ENCODE peak calls at places on chromosomes 16 and 17, in eight cellular contexts. R, F, Q, P, Y, V, X and E are unnamed samples. For H3K79me2, the result is how much of the 10 kb centered on the place peaks cover.

GRCh38 chr16:10835281-10835931 is 16.8 kb upstream of the TVP23A start:
- DNase-seq in V (no peak), F (no peak), Q (no peak), X (peak), P (no peak), Y (no peak), R (no peak), E (no peak)

GRCh38 chr16:1746693-1747195 is 24.6 kb downstream of the NME3 start:
- DNase-seq in P (peak), V (no peak), X (no peak), Q (no peak), R (no peak), Y (no peak), F (no peak), E (no peak)

GRCh38 chr16:17414421-17414820 is 56.3 kb downstream of the XYLT1 start:
- DNase-seq in P (no peak), X (peak), Y (no peak), F (peak), Q (no peak), V (no peak), R (no peak), E (no peak)

GRCh38 chr17:73877962-73878361 is 233.7 kb upstream of the SDK2 start:
- DNase-seq in Q (no peak), V (no peak), P (no peak), X (no peak), R (no peak), Y (no peak), F (no peak), E (no peak)

GRCh38 chr17:30346211-30346831 is 12.5 kb upstream of the TMIGD1 start:
- DNase-seq in F (no peak), X (no peak), Q (no peak), Y (no peak), V (no peak), P (no peak), R (no peak), E (no peak)

GRCh38 chr16:72821551-72821950 is 226.4 kb downstream of the ZFHX3 start:
- DNase-seq in P (no peak), V (no peak), Q (no peak), Y (no peak), R (no peak), X (no peak), F (no peak), E (no peak)

GRCh38 chr16:74111583-74111982 is 185.0 kb upstream of the PSMD7 start:
- DNase-seq in F (no peak), V (no peak), X (no peak), R (no peak), Q (no peak), P (no peak), Y (no peak), E (no peak)

GRCh38 chr17:50056961-50057330 is 1.0 kb downstream of the ITGA3 start:
- DNase-seq in Y (peak), P (peak), F (no peak), R (no peak), Q (peak), X (no peak), V (no peak), E (no peak)

GRCh38 chr17:6254036-6254435 is 180.9 kb downstream of the AIPL1 start:
- DNase-seq in Q (no peak), V (no peak), X (no peak), R (no peak), F (no peak), Y (no peak), P (peak), E (no peak)

DNA sequence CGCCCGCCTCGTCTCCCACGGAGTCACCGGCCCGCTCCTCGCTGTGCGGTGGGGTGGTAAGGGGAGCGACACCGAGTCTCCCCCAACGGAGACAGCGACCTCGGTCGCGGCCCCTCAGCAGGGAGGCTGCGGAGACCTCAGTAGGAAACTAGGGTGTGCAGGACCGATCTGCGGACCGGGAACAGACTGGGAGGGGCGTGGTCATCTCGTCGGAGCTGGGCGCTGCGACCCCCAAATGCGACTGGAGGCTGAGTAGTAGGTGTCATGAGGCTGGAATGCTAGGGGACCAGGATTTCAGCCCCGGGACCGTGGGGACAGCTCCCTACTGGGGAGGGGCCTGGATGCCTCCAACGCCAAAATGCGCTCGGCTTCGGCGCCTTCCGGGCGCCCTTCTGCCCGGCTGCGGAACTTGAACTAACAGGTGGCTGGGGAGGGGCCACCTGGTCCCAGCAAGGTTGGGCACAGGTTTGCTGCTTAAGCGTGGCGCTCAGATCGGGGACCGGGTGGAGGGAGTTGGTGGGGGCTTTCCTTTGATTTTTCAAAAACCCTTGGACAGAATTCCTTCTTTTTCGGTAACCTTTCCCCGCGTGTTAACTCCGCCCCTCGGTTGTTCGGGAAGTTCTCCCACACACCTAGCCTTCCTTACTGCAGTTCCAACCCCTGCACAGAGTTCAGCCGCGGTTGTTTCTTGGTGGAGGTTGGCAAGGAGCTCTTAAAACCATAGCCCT is 1.5 kb downstream of the CACNG4 start:
- DNase-seq in R (no peak), Q (peak), X (no peak), Y (no peak), P (no peak), V (no peak), F (no peak), E (no peak)
- H3K4me3 ChIP-seq in R (peak), Q (peak), X (no peak), Y (peak), P (no peak), V (no peak), F (no peak), E (no peak)

DNA sequence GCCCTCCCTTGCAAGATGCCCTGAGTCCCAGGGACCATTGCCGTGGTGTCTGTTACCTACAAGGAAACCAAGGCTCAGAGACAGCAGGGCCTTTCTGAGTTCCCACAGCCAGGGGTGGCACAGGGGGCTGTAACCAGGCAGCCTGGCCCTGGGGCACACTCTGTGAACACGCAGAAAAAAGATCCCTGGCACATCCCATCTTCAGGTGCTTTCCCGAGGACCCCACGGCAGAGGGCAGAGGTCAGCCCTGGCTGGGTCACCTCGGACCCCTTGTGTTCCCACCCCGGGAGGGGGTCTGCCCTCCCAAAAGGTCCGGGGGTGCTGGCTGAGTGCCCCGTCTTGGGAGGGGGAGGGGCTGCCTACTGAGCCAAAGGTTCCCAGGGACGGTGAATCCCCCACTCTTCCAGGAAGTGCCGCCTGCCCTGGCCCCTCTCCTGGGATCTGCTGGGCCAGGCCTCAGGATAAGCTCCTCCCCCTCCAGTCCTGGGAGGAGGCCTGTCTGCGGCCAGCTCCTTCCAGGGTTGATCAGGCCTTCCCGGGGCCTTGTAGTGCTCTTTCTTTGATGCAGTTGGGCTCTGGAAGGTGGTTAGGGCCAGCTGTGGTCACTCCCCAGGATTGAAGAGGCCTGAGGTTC is 8.1 kb downstream of the GLIS2 start:
- DNase-seq in X (no peak), F (no peak), Q (peak), V (peak), R (peak), Y (no peak), P (peak), E (no peak)
- H3K4me2 ChIP-seq in X (no peak), F (no peak), Q (no peak), V (no peak), R (peak), Y (peak), P (peak), E (no peak)

GRCh38 chr17:63042443-63042842 is 76.4 kb downstream of the TANC2 start:
- DNase-seq in P (peak), V (no peak), X (no peak), F (no peak), R (no peak), Q (no peak), Y (no peak), E (no peak)
- H3K79me2 ChIP-seq in P (under half), V (under half), X (under half), F (under half), R (half or more), Q (under half), Y (half or more), E (under half)

GRCh38 chr16:19290860-19291259 is 5.3 kb downstream of the CLEC19A start:
- DNase-seq in P (no peak), R (no peak), X (no peak), Y (no peak), Q (peak), F (no peak), V (no peak), E (no peak)

GRCh38 chr16:19288872-19289799 is 3.6 kb downstream of the CLEC19A start:
- DNase-seq in F (no peak), Q (peak), R (no peak), Y (no peak), X (no peak), P (no peak), V (no peak), E (no peak)

GRCh38 chr16:19289805-19290490 is 4.4 kb downstream of the CLEC19A start:
- DNase-seq in V (no peak), R (peak), F (no peak), Y (no peak), P (no peak), Q (peak), X (no peak), E (no peak)

GRCh38 chr16:19292186-19292585 is 6.7 kb downstream of the CLEC19A start:
- DNase-seq in F (no peak), R (no peak), P (no peak), X (no peak), Q (peak), V (no peak), Y (no peak), E (no peak)

DNA sequence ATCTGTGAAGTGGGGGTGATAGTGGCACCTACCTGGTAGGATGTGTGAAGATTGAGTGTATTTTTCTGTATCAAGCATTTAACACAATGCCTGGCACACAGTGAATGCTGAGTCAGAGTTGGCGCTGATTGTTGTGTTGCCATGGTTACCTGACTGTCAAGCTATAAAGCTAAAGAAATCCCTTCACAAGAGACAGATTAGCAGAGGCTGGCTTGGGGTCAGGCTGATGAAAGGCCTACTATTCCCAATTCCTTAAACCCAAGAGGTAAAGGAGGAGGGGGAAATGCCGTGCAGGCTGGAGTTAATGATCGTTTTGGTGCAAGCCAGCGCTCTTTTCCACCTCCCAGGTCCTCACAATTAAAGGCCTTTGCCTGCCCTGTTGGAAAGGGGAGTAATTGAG is 5.9 kb downstream of the CLEC19A start:
- DNase-seq in P (peak), F (no peak), X (no peak), R (no peak), V (no peak), Y (peak), Q (peak), E (no peak)
- H3K4me3 ChIP-seq in P (no peak), F (no peak), X (no peak), R (no peak), V (no peak), Y (no peak), Q (peak), E (no peak)

GRCh38 chr16:86864586-86864985 is 286.2 kb downstream of the FOXL1 start:
- DNase-seq in V (no peak), X (no peak), Q (no peak), F (no peak), Y (no peak), P (no peak), R (no peak), E (no peak)
- H3K4me2 ChIP-seq in V (no peak), X (no peak), Q (no peak), F (no peak), Y (no peak), P (no peak), R (no peak), E (no peak)

GRCh38 chr17:57255776-57256681 is at the start of gene MSI2:
- DNase-seq in V (peak), X (peak), Y (peak), F (peak), P (peak), R (peak), Q (peak), E (peak)

GRCh38 chr17:57257911-57258885 is 1.9 kb downstream of the MSI2 start:
- DNase-seq in V (no peak), Y (no peak), R (no peak), X (no peak), F (peak), Q (peak), P (peak), E (peak)

GRCh38 chr17:57256708-57257112 is 387 bp downstream of the MSI2 start:
- DNase-seq in R (no peak), X (no peak), V (peak), F (peak), Y (peak), Q (peak), P (peak), E (peak)

GRCh38 chr17:57255182-57255775 is 1.0 kb upstream of the MSI2 start:
- DNase-seq in V (no peak), P (no peak), Y (no peak), Q (no peak), F (no peak), X (no peak), R (no peak), E (no peak)

GRCh38 chr17:57257213-57257873 is 1.0 kb downstream of the MSI2 start:
- DNase-seq in R (peak), X (no peak), F (peak), P (no peak), Y (no peak), Q (peak), V (peak), E (peak)
- H3K79me2 ChIP-seq in R (under half), X (half or more), F (under half), P (under half), Y (under half), Q (half or more), V (under half), E (half or more)

GRCh38 chr16:49586466-49586865 is 212.9 kb downstream of the C16orf78 start:
- DNase-seq in F (no peak), X (no peak), Y (no peak), R (no peak), Q (no peak), P (no peak), V (no peak), E (no peak)
- H3K4me3 ChIP-seq in F (no peak), X (no peak), Y (no peak), R (no peak), Q (no peak), P (no peak), V (no peak), E (no peak)

DNA sequence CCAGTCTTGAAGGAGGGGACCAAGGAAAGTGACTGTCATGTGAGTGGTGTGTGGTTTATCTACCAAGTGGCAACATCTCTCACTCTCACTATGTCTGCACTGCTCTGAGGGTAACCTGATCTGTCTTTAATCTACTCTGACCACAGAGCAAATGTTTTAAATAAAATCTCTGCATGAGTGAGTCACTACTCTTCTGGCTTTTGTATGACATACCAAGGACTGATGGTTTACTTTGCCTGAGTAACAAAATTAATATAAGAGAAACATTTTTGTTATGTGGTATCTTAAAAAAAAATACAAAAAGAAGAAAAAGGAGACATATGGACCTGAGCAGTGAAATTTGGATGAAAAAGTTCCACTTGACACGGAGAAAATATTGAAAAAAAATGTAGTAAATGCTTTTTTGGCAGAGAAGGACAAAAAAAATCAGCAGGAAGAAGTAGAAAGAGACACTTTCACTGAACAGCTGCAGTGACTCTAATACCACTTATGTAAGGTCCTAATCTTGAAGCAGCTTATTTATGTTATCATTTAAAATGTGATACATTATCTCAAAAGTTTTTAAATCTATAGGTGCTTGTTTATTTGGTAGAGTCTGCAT is 240.6 kb downstream of the MAP2K6 start:
- DNase-seq in V (no peak), R (no peak), Y (peak), F (peak), Q (no peak), X (no peak), P (peak), E (no peak)
- H3K4me2 ChIP-seq in V (no peak), R (peak), Y (peak), F (peak), Q (no peak), X (no peak), P (peak), E (no peak)

DNA sequence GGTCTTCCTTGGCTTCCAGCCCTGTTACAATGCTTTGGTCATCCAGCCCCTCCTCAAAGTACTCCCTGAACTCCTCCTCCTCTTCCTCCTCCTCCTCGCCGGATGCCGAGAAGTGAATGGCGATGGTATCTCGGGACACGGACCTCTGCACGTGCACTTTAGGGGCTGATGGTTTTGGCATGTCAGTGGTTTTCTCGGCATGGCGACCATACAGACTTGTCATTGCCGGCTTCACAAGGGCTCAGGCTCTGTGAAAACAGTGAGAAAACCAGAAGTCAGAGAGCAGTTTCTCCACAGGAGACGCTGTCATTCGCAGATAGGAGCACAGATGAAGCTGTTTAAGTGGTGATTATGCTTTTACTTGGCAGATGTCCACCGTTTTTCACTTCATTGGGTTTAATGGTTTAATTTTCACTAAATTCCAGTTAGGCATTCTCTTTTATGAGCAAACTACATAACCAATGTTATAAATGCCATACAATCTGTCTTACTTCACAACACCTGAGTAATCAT is 49.0 kb downstream of the TEX2 start:
- DNase-seq in V (peak), Q (no peak), X (no peak), F (no peak), P (peak), Y (no peak), R (no peak), E (no peak)
- H3K79me2 ChIP-seq in V (half or more), Q (under half), X (under half), F (under half), P (under half), Y (half or more), R (half or more), E (under half)

DNA sequence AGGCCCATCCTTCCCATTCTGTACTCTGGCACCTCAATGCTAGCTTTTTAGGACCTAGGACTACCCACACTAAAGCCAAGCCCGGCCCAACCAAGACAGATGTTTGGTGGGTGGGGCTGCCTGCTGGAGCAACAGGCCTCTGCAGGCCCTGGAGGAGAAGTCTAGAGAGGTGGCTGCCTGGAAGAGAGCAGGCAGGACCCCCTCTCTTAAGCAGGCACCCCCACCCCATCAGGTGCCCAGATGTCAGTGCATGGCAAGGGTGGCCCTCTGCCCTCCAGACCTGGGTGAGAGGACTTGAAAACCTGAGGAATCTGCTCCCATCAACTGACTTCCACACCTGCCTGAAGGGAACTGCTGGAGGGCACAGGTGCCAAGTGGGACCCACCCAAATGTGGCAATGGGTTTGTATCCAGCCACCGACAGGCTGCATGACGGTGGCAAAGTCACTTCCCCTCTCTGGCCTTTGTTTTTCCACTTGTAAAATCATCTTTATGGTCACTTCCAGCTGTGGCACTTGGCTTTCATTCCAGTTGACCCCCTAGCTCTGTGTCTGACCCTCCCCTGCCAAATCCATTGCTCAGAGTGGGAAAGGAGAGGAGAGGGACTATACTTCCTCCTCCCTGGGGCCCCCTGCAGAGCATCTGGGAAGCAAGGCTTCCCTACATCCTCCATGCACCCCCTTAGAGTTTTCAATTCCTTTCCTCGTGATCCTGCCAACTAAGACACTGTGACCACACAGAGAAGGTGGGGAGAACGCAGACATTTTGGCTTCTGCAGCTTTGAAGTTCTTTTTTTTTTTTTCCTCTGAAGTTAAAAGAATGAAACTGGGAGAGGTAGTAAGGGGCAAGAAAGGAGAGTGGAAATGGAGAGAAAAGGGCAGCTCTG is 1.6 kb upstream of the STAT5A start:
- DNase-seq in F (no peak), V (no peak), Y (no peak), X (no peak), P (no peak), R (peak), Q (no peak), E (no peak)
- H3K4me3 ChIP-seq in F (no peak), V (peak), Y (no peak), X (peak), P (no peak), R (no peak), Q (no peak), E (no peak)